ENCODE peak calls at places on chromosomes 5 and 9, in six cellular contexts. One of them, this sample, is unnamed.

GRCh38 chr5:53126514-53126913 is 17.0 kb upstream of the MOCS2 start:
- DNase-seq in activated CD4-positive, CD25-positive, alpha-beta regulatory T cell treated with anti-CD3 and anti-CD28 coated beads, Interleukin-2, amount 50 U/mL, for 72 hours: no peak
- DNase-seq in cardiac fibroblast: no peak
- DNase-seq in NCI-H524: no peak
- DNase-seq in left lung: no peak
- DNase-seq in choroid plexus epithelial cell: peak
- DNase-seq in this sample: peak

GRCh38 chr5:143176048-143176447 is 227.4 kb downstream of the NR3C1 start:
- DNase-seq in cardiac fibroblast: no peak
- DNase-seq in choroid plexus epithelial cell: no peak
- DNase-seq in activated CD4-positive, CD25-positive, alpha-beta regulatory T cell treated with anti-CD3 and anti-CD28 coated beads, Interleukin-2, amount 50 U/mL, for 72 hours: no peak
- DNase-seq in NCI-H524: peak
- DNase-seq in left lung: no peak
- DNase-seq in this sample: no peak

GRCh38 chr9:109012876-109013677 is at the start of gene CTNNAL1:
- DNase-seq in cardiac fibroblast: peak
- DNase-seq in choroid plexus epithelial cell: peak
- DNase-seq in left lung: peak
- DNase-seq in NCI-H524: peak
- DNase-seq in activated CD4-positive, CD25-positive, alpha-beta regulatory T cell treated with anti-CD3 and anti-CD28 coated beads, Interleukin-2, amount 50 U/mL, for 72 hours: peak
- DNase-seq in this sample: peak

GRCh38 chr5:124951676-124952075 is 205.2 kb upstream of the ZNF608 start:
- DNase-seq in left lung: no peak
- DNase-seq in activated CD4-positive, CD25-positive, alpha-beta regulatory T cell treated with anti-CD3 and anti-CD28 coated beads, Interleukin-2, amount 50 U/mL, for 72 hours: no peak
- DNase-seq in choroid plexus epithelial cell: no peak
- DNase-seq in cardiac fibroblast: no peak
- DNase-seq in NCI-H524: no peak
- DNase-seq in this sample: no peak

GRCh38 chr5:78592735-78593386 is 55.7 kb downstream of the LHFPL2 start:
- DNase-seq in activated CD4-positive, CD25-positive, alpha-beta regulatory T cell treated with anti-CD3 and anti-CD28 coated beads, Interleukin-2, amount 50 U/mL, for 72 hours: no peak
- DNase-seq in cardiac fibroblast: peak
- DNase-seq in left lung: no peak
- DNase-seq in NCI-H524: peak
- DNase-seq in choroid plexus epithelial cell: peak
- DNase-seq in this sample: peak

GRCh38 chr5:170312666-170313065 is 15.1 kb upstream of the LCP2 start:
- DNase-seq in NCI-H524: no peak
- DNase-seq in choroid plexus epithelial cell: peak
- DNase-seq in activated CD4-positive, CD25-positive, alpha-beta regulatory T cell treated with anti-CD3 and anti-CD28 coated beads, Interleukin-2, amount 50 U/mL, for 72 hours: no peak
- DNase-seq in cardiac fibroblast: peak
- DNase-seq in left lung: no peak
- DNase-seq in this sample: peak

GRCh38 chr9:114487607-114488300 is 17.5 kb downstream of the WHRN start:
- DNase-seq in choroid plexus epithelial cell: peak
- DNase-seq in cardiac fibroblast: peak
- DNase-seq in NCI-H524: peak
- DNase-seq in activated CD4-positive, CD25-positive, alpha-beta regulatory T cell treated with anti-CD3 and anti-CD28 coated beads, Interleukin-2, amount 50 U/mL, for 72 hours: peak
- DNase-seq in left lung: no peak
- DNase-seq in this sample: peak

GRCh38 chr5:68320094-68320986 is 104.8 kb downstream of the PIK3R1 start:
- DNase-seq in activated CD4-positive, CD25-positive, alpha-beta regulatory T cell treated with anti-CD3 and anti-CD28 coated beads, Interleukin-2, amount 50 U/mL, for 72 hours: no peak
- DNase-seq in cardiac fibroblast: no peak
- DNase-seq in left lung: no peak
- DNase-seq in NCI-H524: no peak
- DNase-seq in choroid plexus epithelial cell: no peak
- DNase-seq in this sample: no peak

GRCh38 chr9:81868145-81868544 is 60.1 kb upstream of the SPATA31D4 start:
- DNase-seq in cardiac fibroblast: peak
- DNase-seq in activated CD4-positive, CD25-positive, alpha-beta regulatory T cell treated with anti-CD3 and anti-CD28 coated beads, Interleukin-2, amount 50 U/mL, for 72 hours: no peak
- DNase-seq in choroid plexus epithelial cell: no peak
- DNase-seq in left lung: no peak
- DNase-seq in NCI-H524: no peak
- DNase-seq in this sample: no peak

GRCh38 chr5:74892921-74893320 is 26.7 kb upstream of the FAM169A start:
- DNase-seq in activated CD4-positive, CD25-positive, alpha-beta regulatory T cell treated with anti-CD3 and anti-CD28 coated beads, Interleukin-2, amount 50 U/mL, for 72 hours: no peak
- DNase-seq in NCI-H524: no peak
- DNase-seq in cardiac fibroblast: no peak
- DNase-seq in choroid plexus epithelial cell: no peak
- DNase-seq in left lung: no peak
- DNase-seq in this sample: no peak

GRCh38 chr5:113119271-113119924 is 142.8 kb downstream of the DCP2 start:
- DNase-seq in left lung: peak
- DNase-seq in activated CD4-positive, CD25-positive, alpha-beta regulatory T cell treated with anti-CD3 and anti-CD28 coated beads, Interleukin-2, amount 50 U/mL, for 72 hours: no peak
- DNase-seq in cardiac fibroblast: peak
- DNase-seq in choroid plexus epithelial cell: peak
- DNase-seq in NCI-H524: no peak
- DNase-seq in this sample: peak

GRCh38 chr5:165808358-165808757 is 2302.9 kb downstream of the MAT2B start:
- DNase-seq in left lung: no peak
- DNase-seq in activated CD4-positive, CD25-positive, alpha-beta regulatory T cell treated with anti-CD3 and anti-CD28 coated beads, Interleukin-2, amount 50 U/mL, for 72 hours: no peak
- DNase-seq in choroid plexus epithelial cell: no peak
- DNase-seq in cardiac fibroblast: no peak
- DNase-seq in NCI-H524: no peak
- DNase-seq in this sample: no peak

GRCh38 chr9:109846781-109847180 is 66.8 kb downstream of the PALM2AKAP2 start:
- DNase-seq in left lung: no peak
- DNase-seq in NCI-H524: no peak
- DNase-seq in activated CD4-positive, CD25-positive, alpha-beta regulatory T cell treated with anti-CD3 and anti-CD28 coated beads, Interleukin-2, amount 50 U/mL, for 72 hours: no peak
- DNase-seq in cardiac fibroblast: no peak
- DNase-seq in choroid plexus epithelial cell: no peak
- DNase-seq in this sample: no peak

GRCh38 chr9:7405924-7406604 is 393.5 kb downstream of the DMAC1 start:
- DNase-seq in cardiac fibroblast: no peak
- DNase-seq in activated CD4-positive, CD25-positive, alpha-beta regulatory T cell treated with anti-CD3 and anti-CD28 coated beads, Interleukin-2, amount 50 U/mL, for 72 hours: no peak
- DNase-seq in choroid plexus epithelial cell: no peak
- DNase-seq in left lung: no peak
- DNase-seq in NCI-H524: no peak
- DNase-seq in this sample: no peak

GRCh38 chr5:116600876-116601275 is 26.3 kb upstream of the SEMA6A start:
- DNase-seq in choroid plexus epithelial cell: peak
- DNase-seq in left lung: no peak
- DNase-seq in activated CD4-positive, CD25-positive, alpha-beta regulatory T cell treated with anti-CD3 and anti-CD28 coated beads, Interleukin-2, amount 50 U/mL, for 72 hours: no peak
- DNase-seq in cardiac fibroblast: no peak
- DNase-seq in NCI-H524: no peak
- DNase-seq in this sample: no peak

GRCh38 chr9:111825468-111826145 is 30.9 kb upstream of the SHOC1 start:
- DNase-seq in cardiac fibroblast: peak
- DNase-seq in choroid plexus epithelial cell: peak
- DNase-seq in activated CD4-positive, CD25-positive, alpha-beta regulatory T cell treated with anti-CD3 and anti-CD28 coated beads, Interleukin-2, amount 50 U/mL, for 72 hours: no peak
- DNase-seq in left lung: no peak
- DNase-seq in NCI-H524: no peak
- DNase-seq in this sample: peak

GRCh38 chr9:130665431-130666392 is 1.3 kb downstream of the PRDM12 start:
- DNase-seq in NCI-H524: peak
- DNase-seq in cardiac fibroblast: no peak
- DNase-seq in left lung: peak
- DNase-seq in choroid plexus epithelial cell: no peak
- DNase-seq in activated CD4-positive, CD25-positive, alpha-beta regulatory T cell treated with anti-CD3 and anti-CD28 coated beads, Interleukin-2, amount 50 U/mL, for 72 hours: no peak
- DNase-seq in this sample: no peak

GRCh38 chr9:127558581-127559246 is 53.4 kb upstream of the STXBP1 start:
- DNase-seq in left lung: no peak
- DNase-seq in NCI-H524: no peak
- DNase-seq in choroid plexus epithelial cell: no peak
- DNase-seq in cardiac fibroblast: no peak
- DNase-seq in activated CD4-positive, CD25-positive, alpha-beta regulatory T cell treated with anti-CD3 and anti-CD28 coated beads, Interleukin-2, amount 50 U/mL, for 72 hours: no peak
- DNase-seq in this sample: no peak